ENCODE peak calls at places on chromosomes 7 and 10, in five cellular contexts. S is upper lobe of right lung, F is AG10803, L is ELR, P is pancreas. Q is an unnamed sample.

GRCh38 chr10:71999360-72000072 is 35.3 kb downstream of the CHST3 start:
- DNase-seq in S (no peak), F (peak), L (peak), P (no peak), Q (peak)

GRCh38 chr10:21368022-21368582 is 157.4 kb downstream of the SKIDA1 start:
- DNase-seq in S (no peak), F (no peak), L (no peak), P (no peak), Q (no peak)

GRCh38 chr10:26697163-26697921 is at the start of gene PDSS1:
- DNase-seq in S (peak), F (peak), L (peak), P (peak), Q (peak)

GRCh38 chr7:50155755-50156154 is 62.7 kb upstream of the ZPBP start:
- DNase-seq in S (no peak), F (no peak), L (no peak), P (no peak), Q (no peak)

GRCh38 chr7:80826520-80827237 is 92.2 kb downstream of the SEMA3C start:
- DNase-seq in S (no peak), F (peak), L (peak), P (no peak), Q (no peak)

GRCh38 chr7:121302214-121302745 is 26.5 kb upstream of the WNT16 start:
- DNase-seq in S (no peak), F (peak), L (peak), P (no peak), Q (no peak)

GRCh38 chr7:148556892-148557291 is 33.7 kb upstream of the C7orf33 start:
- DNase-seq in S (no peak), F (no peak), L (peak), P (no peak), Q (no peak)

GRCh38 chr7:1762238-1762945 is 92.3 kb downstream of the ELFN1 start:
- DNase-seq in S (peak), F (no peak), L (no peak), P (no peak), Q (no peak)

GRCh38 chr10:90589825-90590224 is 268.0 kb downstream of the HTR7 start:
- DNase-seq in S (no peak), F (no peak), L (no peak), P (no peak), Q (no peak)

GRCh38 chr10:90856964-90857634 is 740 bp downstream of the HTR7 start:
- DNase-seq in S (no peak), F (no peak), L (peak), P (no peak), Q (no peak)

GRCh38 chr10:107165007-107165406 is 501 bp upstream of the SORCS1 start:
- DNase-seq in S (no peak), F (no peak), L (no peak), P (no peak), Q (no peak)

Q was measured in fibroblast of the conjunctiva.